ENCODE peak calls at places on chromosomes 3 and 15, in ten cellular contexts. One of them, this sample, is unnamed.

GRCh38 chr15:64892850-64893403 is 18.8 kb upstream of the ANKDD1A start:
- DNase-seq in left ventricle myocardium inferior: peak
- DNase-seq in CD8-positive, alpha-beta memory T cell: peak
- DNase-seq in transverse colon: no peak
- DNase-seq in pancreas: no peak
- DNase-seq in coronary artery: no peak
- DNase-seq in psoas muscle: no peak
- DNase-seq in CD8-positive, alpha-beta T cell: no peak
- DNase-seq in caudate nucleus: no peak
- DNase-seq in RWPE1: no peak
- DNase-seq in this sample: no peak

GRCh38 chr15:77358545-77359240 is 61.2 kb downstream of the PEAK1 start:
- DNase-seq in left ventricle myocardium inferior: no peak
- DNase-seq in CD8-positive, alpha-beta memory T cell: no peak
- DNase-seq in transverse colon: no peak
- DNase-seq in pancreas: no peak
- DNase-seq in coronary artery: no peak
- DNase-seq in psoas muscle: no peak
- DNase-seq in CD8-positive, alpha-beta T cell: no peak
- DNase-seq in caudate nucleus: no peak
- DNase-seq in RWPE1: no peak
- DNase-seq in this sample: no peak

GRCh38 chr3:157479464-157480243 is 23.6 kb downstream of the VEPH1 start:
- DNase-seq in left ventricle myocardium inferior: no peak
- DNase-seq in CD8-positive, alpha-beta memory T cell: no peak
- DNase-seq in transverse colon: no peak
- DNase-seq in pancreas: no peak
- DNase-seq in coronary artery: no peak
- DNase-seq in psoas muscle: no peak
- DNase-seq in CD8-positive, alpha-beta T cell: no peak
- DNase-seq in caudate nucleus: no peak
- DNase-seq in RWPE1: no peak
- DNase-seq in this sample: no peak

GRCh38 chr15:101049856-101050646 is 130.9 kb downstream of the LRRK1 start:
- DNase-seq in left ventricle myocardium inferior: no peak
- DNase-seq in CD8-positive, alpha-beta memory T cell: no peak
- DNase-seq in transverse colon: peak
- DNase-seq in pancreas: no peak
- DNase-seq in coronary artery: peak
- DNase-seq in psoas muscle: no peak
- DNase-seq in CD8-positive, alpha-beta T cell: peak
- DNase-seq in caudate nucleus: no peak
- DNase-seq in RWPE1: no peak
- DNase-seq in this sample: no peak

GRCh38 chr3:185460719-185461350 is 38.0 kb downstream of the TMEM41A start:
- DNase-seq in left ventricle myocardium inferior: no peak
- DNase-seq in CD8-positive, alpha-beta memory T cell: no peak
- DNase-seq in transverse colon: no peak
- DNase-seq in pancreas: no peak
- DNase-seq in coronary artery: no peak
- DNase-seq in psoas muscle: no peak
- DNase-seq in CD8-positive, alpha-beta T cell: no peak
- DNase-seq in caudate nucleus: no peak
- DNase-seq in RWPE1: peak
- DNase-seq in this sample: no peak

GRCh38 chr15:98767692-98768091 is 119.4 kb downstream of the IGF1R start:
- DNase-seq in left ventricle myocardium inferior: no peak
- DNase-seq in CD8-positive, alpha-beta memory T cell: no peak
- DNase-seq in transverse colon: no peak
- DNase-seq in pancreas: no peak
- DNase-seq in coronary artery: no peak
- DNase-seq in psoas muscle: no peak
- DNase-seq in CD8-positive, alpha-beta T cell: no peak
- DNase-seq in caudate nucleus: no peak
- DNase-seq in RWPE1: no peak
- DNase-seq in this sample: no peak

GRCh38 chr3:30618508-30618907 is 12.1 kb downstream of the TGFBR2 start:
- DNase-seq in left ventricle myocardium inferior: no peak
- DNase-seq in CD8-positive, alpha-beta memory T cell: no peak
- DNase-seq in transverse colon: no peak
- DNase-seq in pancreas: no peak
- DNase-seq in coronary artery: no peak
- DNase-seq in psoas muscle: no peak
- DNase-seq in CD8-positive, alpha-beta T cell: no peak
- DNase-seq in caudate nucleus: no peak
- DNase-seq in RWPE1: no peak
- DNase-seq in this sample: no peak

GRCh38 chr3:119295816-119296484 is 1.8 kb downstream of the ARHGAP31 start:
- DNase-seq in left ventricle myocardium inferior: no peak
- DNase-seq in CD8-positive, alpha-beta memory T cell: no peak
- DNase-seq in transverse colon: no peak
- DNase-seq in pancreas: no peak
- DNase-seq in coronary artery: no peak
- DNase-seq in psoas muscle: no peak
- DNase-seq in CD8-positive, alpha-beta T cell: no peak
- DNase-seq in caudate nucleus: no peak
- DNase-seq in RWPE1: no peak
- DNase-seq in this sample: no peak

GRCh38 chr3:150922611-150923010 is 17.4 kb upstream of the MINDY4B start:
- DNase-seq in left ventricle myocardium inferior: no peak
- DNase-seq in CD8-positive, alpha-beta memory T cell: no peak
- DNase-seq in transverse colon: no peak
- DNase-seq in pancreas: no peak
- DNase-seq in coronary artery: no peak
- DNase-seq in psoas muscle: no peak
- DNase-seq in CD8-positive, alpha-beta T cell: no peak
- DNase-seq in caudate nucleus: no peak
- DNase-seq in RWPE1: peak
- DNase-seq in this sample: no peak

GRCh38 chr15:77901921-77902750 is 175.4 kb downstream of the TBC1D2B start:
- DNase-seq in left ventricle myocardium inferior: no peak
- DNase-seq in CD8-positive, alpha-beta memory T cell: no peak
- DNase-seq in transverse colon: no peak
- DNase-seq in pancreas: no peak
- DNase-seq in coronary artery: peak
- DNase-seq in psoas muscle: peak
- DNase-seq in CD8-positive, alpha-beta T cell: no peak
- DNase-seq in caudate nucleus: no peak
- DNase-seq in RWPE1: no peak
- DNase-seq in this sample: no peak

GRCh38 chr3:30073622-30074021 is 532.8 kb upstream of the TGFBR2 start:
- DNase-seq in left ventricle myocardium inferior: no peak
- DNase-seq in CD8-positive, alpha-beta memory T cell: no peak
- DNase-seq in transverse colon: peak
- DNase-seq in pancreas: no peak
- DNase-seq in coronary artery: no peak
- DNase-seq in psoas muscle: no peak
- DNase-seq in CD8-positive, alpha-beta T cell: no peak
- DNase-seq in caudate nucleus: no peak
- DNase-seq in RWPE1: no peak
- DNase-seq in this sample: no peak

GRCh38 chr3:11054739-11055438 is 62.3 kb downstream of the SLC6A1 start:
- DNase-seq in left ventricle myocardium inferior: no peak
- DNase-seq in CD8-positive, alpha-beta memory T cell: no peak
- DNase-seq in transverse colon: no peak
- DNase-seq in pancreas: no peak
- DNase-seq in coronary artery: no peak
- DNase-seq in psoas muscle: no peak
- DNase-seq in CD8-positive, alpha-beta T cell: no peak
- DNase-seq in caudate nucleus: no peak
- DNase-seq in RWPE1: no peak
- DNase-seq in this sample: no peak
- H3K27ac ChIP-seq in left ventricle myocardium inferior: no peak
- H3K27ac ChIP-seq in CD8-positive, alpha-beta memory T cell: no peak
- H3K27ac ChIP-seq in transverse colon: no peak
- H3K27ac ChIP-seq in pancreas: no peak
- H3K27ac ChIP-seq in coronary artery: no peak
- H3K27ac ChIP-seq in psoas muscle: no peak
- H3K27ac ChIP-seq in CD8-positive, alpha-beta T cell: no peak
- H3K27ac ChIP-seq in caudate nucleus: no peak
- H3K27ac ChIP-seq in RWPE1: no peak
- H3K27ac ChIP-seq in this sample: peak

DNA sequence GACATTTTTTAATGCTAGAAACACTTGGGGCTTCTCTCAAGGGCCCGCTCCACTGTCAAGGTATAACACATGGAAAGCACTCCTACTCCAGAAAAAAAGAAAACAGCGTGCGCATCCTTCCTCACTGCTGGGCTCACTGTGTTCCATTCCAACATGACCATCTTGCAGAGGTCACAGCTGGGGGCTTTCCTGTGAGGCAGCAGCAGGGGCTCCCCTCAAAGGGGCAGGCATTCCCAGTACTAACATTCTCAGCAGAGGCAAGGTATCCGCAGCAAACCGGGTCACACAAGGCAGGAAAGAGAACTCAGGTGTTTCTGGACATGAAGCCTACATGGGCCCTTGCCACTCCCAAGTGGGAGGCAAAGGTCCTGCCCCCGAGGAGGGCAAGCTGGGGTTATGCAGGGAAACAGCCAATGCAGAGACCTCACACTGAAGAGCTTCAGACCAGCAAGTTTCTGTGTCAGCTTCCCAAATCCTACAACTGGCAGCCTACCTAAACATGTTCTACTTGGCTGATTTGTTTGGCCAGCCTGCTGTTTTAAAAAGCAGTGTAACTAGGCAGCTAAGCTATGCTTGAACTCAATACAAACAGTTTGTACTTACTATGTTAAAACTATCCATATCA is 6.4 kb downstream of the BDH1 start:
- DNase-seq in left ventricle myocardium inferior: no peak
- DNase-seq in CD8-positive, alpha-beta memory T cell: no peak
- DNase-seq in transverse colon: no peak
- DNase-seq in pancreas: no peak
- DNase-seq in coronary artery: no peak
- DNase-seq in psoas muscle: no peak
- DNase-seq in CD8-positive, alpha-beta T cell: no peak
- DNase-seq in caudate nucleus: no peak
- DNase-seq in RWPE1: no peak
- DNase-seq in this sample: no peak
- H3K27ac ChIP-seq in left ventricle myocardium inferior: peak
- H3K27ac ChIP-seq in CD8-positive, alpha-beta memory T cell: no peak
- H3K27ac ChIP-seq in transverse colon: peak
- H3K27ac ChIP-seq in pancreas: no peak
- H3K27ac ChIP-seq in coronary artery: no peak
- H3K27ac ChIP-seq in psoas muscle: no peak
- H3K27ac ChIP-seq in CD8-positive, alpha-beta T cell: no peak
- H3K27ac ChIP-seq in caudate nucleus: no peak
- H3K27ac ChIP-seq in RWPE1: no peak
- H3K27ac ChIP-seq in this sample: no peak

GRCh38 chr15:25066708-25067107 is 111.9 kb downstream of the SNRPN start:
- DNase-seq in left ventricle myocardium inferior: no peak
- DNase-seq in CD8-positive, alpha-beta memory T cell: no peak
- DNase-seq in transverse colon: no peak
- DNase-seq in pancreas: no peak
- DNase-seq in coronary artery: no peak
- DNase-seq in psoas muscle: no peak
- DNase-seq in CD8-positive, alpha-beta T cell: no peak
- DNase-seq in caudate nucleus: no peak
- DNase-seq in RWPE1: no peak
- DNase-seq in this sample: no peak

GRCh38 chr15:25067725-25068309 is 113.0 kb downstream of the SNRPN start:
- DNase-seq in left ventricle myocardium inferior: no peak
- DNase-seq in CD8-positive, alpha-beta memory T cell: no peak
- DNase-seq in transverse colon: no peak
- DNase-seq in pancreas: no peak
- DNase-seq in coronary artery: no peak
- DNase-seq in psoas muscle: no peak
- DNase-seq in CD8-positive, alpha-beta T cell: no peak
- DNase-seq in caudate nucleus: no peak
- DNase-seq in RWPE1: no peak
- DNase-seq in this sample: no peak

GRCh38 chr15:25065876-25066275 is 111.1 kb downstream of the SNRPN start:
- DNase-seq in left ventricle myocardium inferior: no peak
- DNase-seq in CD8-positive, alpha-beta memory T cell: no peak
- DNase-seq in transverse colon: no peak
- DNase-seq in pancreas: no peak
- DNase-seq in coronary artery: no peak
- DNase-seq in psoas muscle: no peak
- DNase-seq in CD8-positive, alpha-beta T cell: no peak
- DNase-seq in caudate nucleus: no peak
- DNase-seq in RWPE1: no peak
- DNase-seq in this sample: no peak

GRCh38 chr15:25070357-25070963 is 115.7 kb downstream of the SNRPN start:
- DNase-seq in left ventricle myocardium inferior: no peak
- DNase-seq in CD8-positive, alpha-beta memory T cell: no peak
- DNase-seq in transverse colon: no peak
- DNase-seq in pancreas: no peak
- DNase-seq in coronary artery: no peak
- DNase-seq in psoas muscle: no peak
- DNase-seq in CD8-positive, alpha-beta T cell: no peak
- DNase-seq in caudate nucleus: no peak
- DNase-seq in RWPE1: no peak
- DNase-seq in this sample: no peak

DNA sequence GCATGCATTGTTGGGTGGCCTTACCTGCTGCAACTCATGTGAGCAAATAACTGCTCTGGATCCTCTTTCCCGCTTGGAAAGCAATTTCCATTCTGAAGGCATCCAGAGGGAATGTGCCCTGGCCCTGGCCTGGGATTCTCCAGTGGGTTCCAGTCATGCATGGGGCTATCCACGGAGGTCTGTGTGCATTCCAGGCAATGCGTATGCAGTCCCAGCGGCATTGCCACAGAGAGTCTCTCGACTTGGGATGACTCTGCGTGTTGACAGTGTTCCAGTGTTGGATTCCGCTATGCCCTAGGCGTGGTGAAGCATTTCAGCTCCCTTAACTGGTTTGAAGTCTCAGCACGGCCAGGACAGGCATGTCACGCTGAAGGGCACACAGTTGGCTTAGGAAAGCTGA is 113.9 kb downstream of the SNRPN start:
- DNase-seq in left ventricle myocardium inferior: no peak
- DNase-seq in CD8-positive, alpha-beta memory T cell: peak
- DNase-seq in transverse colon: no peak
- DNase-seq in pancreas: no peak
- DNase-seq in coronary artery: no peak
- DNase-seq in psoas muscle: no peak
- DNase-seq in CD8-positive, alpha-beta T cell: no peak
- DNase-seq in caudate nucleus: no peak
- DNase-seq in RWPE1: no peak
- DNase-seq in this sample: no peak
- H3K27ac ChIP-seq in left ventricle myocardium inferior: no peak
- H3K27ac ChIP-seq in CD8-positive, alpha-beta memory T cell: no peak
- H3K27ac ChIP-seq in transverse colon: no peak
- H3K27ac ChIP-seq in pancreas: no peak
- H3K27ac ChIP-seq in coronary artery: no peak
- H3K27ac ChIP-seq in psoas muscle: no peak
- H3K27ac ChIP-seq in CD8-positive, alpha-beta T cell: no peak
- H3K27ac ChIP-seq in caudate nucleus: no peak
- H3K27ac ChIP-seq in RWPE1: no peak
- H3K27ac ChIP-seq in this sample: no peak

DNA sequence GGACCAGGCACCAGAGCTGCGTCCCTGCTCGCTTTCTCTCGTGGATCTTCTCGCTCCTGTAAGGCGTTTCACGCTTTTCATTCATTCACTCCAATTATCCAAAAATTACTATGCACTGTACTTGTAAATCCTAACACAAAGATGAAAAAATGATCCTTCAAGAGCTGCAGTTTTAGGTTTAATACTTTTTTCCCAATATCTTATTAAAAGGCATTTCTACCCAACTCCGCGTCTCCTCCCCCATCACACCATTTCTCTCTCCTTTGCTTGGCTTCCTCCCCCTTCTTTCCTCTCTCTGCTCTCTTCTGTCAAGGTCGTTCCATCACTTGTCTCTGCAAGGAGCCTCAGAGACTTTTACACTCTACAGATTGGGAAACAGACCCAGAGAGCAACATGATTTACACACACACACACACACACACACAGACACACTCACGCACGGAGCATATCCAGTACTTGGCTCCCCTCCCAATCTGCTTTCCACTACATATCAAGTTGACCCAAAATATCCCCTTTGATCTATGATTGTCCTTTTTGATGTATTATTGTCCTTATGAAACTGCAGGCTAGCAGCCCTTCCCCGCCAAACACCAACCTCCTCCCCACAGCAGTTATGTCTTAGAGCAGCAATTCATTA is 476 bp upstream of the CLDN1 start:
- DNase-seq in left ventricle myocardium inferior: no peak
- DNase-seq in CD8-positive, alpha-beta memory T cell: no peak
- DNase-seq in transverse colon: no peak
- DNase-seq in pancreas: no peak
- DNase-seq in coronary artery: no peak
- DNase-seq in psoas muscle: no peak
- DNase-seq in CD8-positive, alpha-beta T cell: no peak
- DNase-seq in caudate nucleus: no peak
- DNase-seq in RWPE1: no peak
- DNase-seq in this sample: no peak
- H3K27ac ChIP-seq in left ventricle myocardium inferior: no peak
- H3K27ac ChIP-seq in CD8-positive, alpha-beta memory T cell: no peak
- H3K27ac ChIP-seq in transverse colon: peak
- H3K27ac ChIP-seq in pancreas: peak
- H3K27ac ChIP-seq in coronary artery: no peak
- H3K27ac ChIP-seq in psoas muscle: no peak
- H3K27ac ChIP-seq in CD8-positive, alpha-beta T cell: no peak
- H3K27ac ChIP-seq in caudate nucleus: no peak
- H3K27ac ChIP-seq in RWPE1: peak
- H3K27ac ChIP-seq in this sample: peak